ENCODE peak calls at places on chromosomes 7 and 10, in eight cellular contexts. B, Y, C, F, V, K, T and W are unnamed samples.

GRCh38 chr10:78924319-78925003 is 144.3 kb upstream of the ZMIZ1 start:
- DNase-seq in V (no peak), C (no peak), K (no peak), Y (no peak), F (no peak), B (no peak), T (no peak), W (no peak)

GRCh38 chr7:26293569-26294308 is 2.1 kb downstream of the SNX10 start:
- DNase-seq in F (peak; percentile 64), K (no peak), Y (no peak), V (no peak), B (no peak), T (no peak), C (no peak), W (no peak)

GRCh38 chr10:43108951-43109350 is 29.3 kb upstream of the CSGALNACT2 start:
- DNase-seq in T (no peak), C (no peak), F (no peak), K (no peak), Y (no peak), B (no peak), V (no peak), W (no peak)

GRCh38 chr7:1693419-1693990 is 23.4 kb downstream of the ELFN1 start:
- DNase-seq in K (no peak), B (peak; percentile 41), Y (no peak), F (no peak), V (no peak), T (peak; percentile 4), C (no peak), W (no peak)

GRCh38 chr10:86671419-86671818 is 3.1 kb downstream of the LDB3 start:
- DNase-seq in B (no peak), V (no peak), C (no peak), T (no peak), Y (no peak), F (no peak), K (no peak), W (no peak)

GRCh38 chr10:78263521-78263988 is 229.9 kb downstream of the RPS24 start:
- DNase-seq in V (peak; percentile 11), Y (peak; percentile 49), B (no peak), C (peak; percentile 99), T (no peak), K (no peak), F (no peak), W (no peak)

GRCh38 chr7:30321089-30321991 is 36.9 kb downstream of the ZNRF2 start:
- DNase-seq in T (no peak), F (no peak), V (no peak), K (no peak), C (peak; percentile 69), B (no peak), Y (peak; percentile 27), W (peak; percentile 17)

GRCh38 chr7:25124485-25125136 is 449 bp downstream of the CYCS start:
- DNase-seq in C (no peak), T (no peak), B (no peak), F (peak; percentile 38), K (no peak), V (peak; percentile 16), Y (no peak), W (peak; percentile 37)

GRCh38 chr10:76432274-76433012 is 1001.0 kb downstream of the LRMDA start:
- DNase-seq in K (peak; percentile 14), F (no peak), T (no peak), B (no peak), Y (peak; percentile 67), V (peak; percentile 74), C (peak; percentile 89), W (peak; percentile 75)

GRCh38 chr7:49790209-49790608 is 16.8 kb downstream of the VWC2 start:
- DNase-seq in K (no peak), Y (no peak), C (no peak), F (no peak), T (no peak), B (no peak), V (no peak), W (no peak)

GRCh38 chr7:157981778-157982177 is 605.8 kb downstream of the PTPRN2 start:
- DNase-seq in V (no peak), C (no peak), F (no peak), T (no peak), Y (no peak), K (no peak), B (no peak), W (no peak)

GRCh38 chr7:47579458-47579857 is 2.5 kb downstream of the TNS3 start:
- DNase-seq in K (no peak), Y (no peak), B (no peak), V (no peak), T (no peak), C (no peak), F (no peak), W (no peak)

GRCh38 chr10:91591792-91592165 is 41.1 kb downstream of the PPP1R3C start:
- DNase-seq in C (no peak), T (no peak), Y (no peak), V (no peak), F (no peak), B (no peak), K (no peak), W (no peak)

GRCh38 chr10:91589656-91590035 is 43.2 kb downstream of the PPP1R3C start:
- DNase-seq in C (no peak), V (no peak), B (no peak), Y (peak; percentile 17), T (no peak), K (no peak), F (no peak), W (no peak)

GRCh38 chr10:91590142-91590903 is 42.5 kb downstream of the PPP1R3C start:
- DNase-seq in F (no peak), B (peak; percentile 48), Y (peak; percentile 90), C (peak; percentile 89), V (peak; percentile 39), K (peak; percentile 57), T (no peak), W (peak; percentile 88)

GRCh38 chr10:91592282-91593020 is 40.4 kb downstream of the PPP1R3C start:
- DNase-seq in T (no peak), F (no peak), B (no peak), K (no peak), C (no peak), V (no peak), Y (no peak), W (no peak)

DNA sequence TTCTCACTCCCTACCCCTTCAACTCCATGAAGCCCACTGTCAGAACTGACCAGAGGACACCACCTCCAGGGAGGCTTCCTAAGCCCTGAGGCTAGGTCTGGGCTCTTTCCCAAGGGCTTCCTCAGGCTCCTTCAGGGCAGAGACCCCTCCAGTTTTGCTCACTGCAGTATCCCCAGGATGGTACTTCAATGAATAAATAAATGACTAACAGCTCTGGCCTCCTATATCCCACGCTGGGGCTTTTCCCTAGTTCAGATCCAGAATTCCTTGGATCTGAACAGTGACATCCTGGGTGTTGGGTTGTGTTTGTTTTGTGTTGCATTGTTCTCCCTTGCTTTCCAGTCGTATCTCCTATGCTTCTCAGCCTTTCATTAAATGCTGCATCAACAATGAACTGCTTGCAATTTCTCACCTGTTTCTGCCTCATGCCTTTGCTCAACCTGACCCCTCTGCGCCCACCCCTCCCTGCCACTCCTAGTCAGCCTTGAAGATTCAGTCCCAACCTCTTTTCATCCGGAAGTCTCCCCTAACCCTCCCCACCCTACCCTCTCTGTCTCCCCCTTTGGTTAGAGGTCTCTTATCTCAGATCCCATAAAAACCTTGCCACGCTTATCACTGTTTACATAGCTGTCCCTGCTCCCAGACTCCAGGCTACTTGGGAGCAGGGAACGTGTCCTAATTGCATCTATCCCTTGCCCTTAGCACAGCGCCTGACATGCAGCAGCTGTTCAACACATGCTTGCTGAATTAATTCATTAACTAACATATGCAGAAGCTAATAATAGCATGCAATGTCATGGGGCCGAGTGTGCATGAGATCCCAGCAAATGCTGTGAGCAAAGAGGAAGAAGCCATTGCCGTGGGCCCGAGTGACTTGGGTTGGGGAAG is 41.7 kb downstream of the PPP1R3C start:
- DNase-seq in T (no peak), Y (peak; percentile 21), B (no peak), V (no peak), K (peak; percentile 36), F (no peak), C (peak; percentile 63), W (peak; percentile 72)
- H3K4me3 ChIP-seq in T (no peak overlapping the region), Y (no peak overlapping the region), B (no peak overlapping the region), V (no peak overlapping the region), K (no peak overlapping the region), F (no peak overlapping the region), C (no peak overlapping the region), W (no peak overlapping the region)

GRCh38 chr7:134329614-134330316 is 13.0 kb upstream of the SLC35B4 start:
- DNase-seq in Y (no peak), V (no peak), F (no peak), K (no peak), B (no peak), T (no peak), C (no peak), W (no peak)

GRCh38 chr7:134331393-134331792 is 14.7 kb upstream of the SLC35B4 start:
- DNase-seq in Y (no peak), C (no peak), B (no peak), T (no peak), V (no peak), F (no peak), K (no peak), W (no peak)

GRCh38 chr7:134328900-134329299 is 12.2 kb upstream of the SLC35B4 start:
- DNase-seq in T (no peak), K (no peak), B (no peak), V (no peak), F (no peak), C (no peak), Y (no peak), W (no peak)

GRCh38 chr7:134330990-134331389 is 14.3 kb upstream of the SLC35B4 start:
- DNase-seq in Y (no peak), B (no peak), V (no peak), F (no peak), T (no peak), K (no peak), C (no peak), W (no peak)

DNA sequence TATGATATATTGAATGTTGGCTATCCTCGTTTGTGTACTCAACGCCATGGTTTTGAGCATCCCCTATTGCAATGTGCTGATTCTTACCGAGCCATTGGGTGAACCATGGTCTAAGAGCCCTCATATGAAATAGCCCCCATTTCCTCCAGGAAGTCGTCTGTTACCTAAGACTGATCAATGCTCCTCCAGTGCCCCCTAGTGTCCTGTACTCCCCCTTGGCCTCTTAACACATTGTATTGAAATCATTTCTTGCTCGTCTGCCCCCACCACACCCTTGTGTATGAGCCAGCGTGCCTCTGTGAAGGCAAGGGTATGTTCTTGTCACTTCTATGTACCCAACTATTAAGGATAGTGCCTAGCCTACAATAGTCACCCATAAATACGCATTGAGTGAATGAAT is 11.2 kb upstream of the SLC35B4 start:
- DNase-seq in Y (peak; percentile 47), B (no peak), C (peak; percentile 75), T (no peak), V (peak; percentile 15), K (no peak), F (peak; percentile 29), W (peak; percentile 47)
- TF ChIP-seq CTCF in Y (peak; percentile 63), B (peak; percentile 35), C (peak; percentile 67), T (no peak), V (peak; percentile 41), K (peak; percentile 11), F (peak; percentile 69), W (peak; percentile 49)

DNA sequence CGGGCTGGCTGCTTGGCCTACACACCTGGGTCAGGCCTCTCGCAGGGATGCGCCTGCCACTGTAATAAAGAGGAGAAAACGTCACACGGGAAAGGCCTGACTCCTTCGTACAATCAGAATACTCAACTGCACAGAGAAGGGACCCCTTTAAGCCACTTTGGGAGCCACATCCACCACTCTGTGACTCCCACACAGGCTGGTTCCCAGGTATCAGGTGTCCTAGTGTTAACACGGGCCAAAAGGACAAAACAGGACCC is 5.8 kb upstream of the ZNF736 start:
- DNase-seq in F (peak; percentile 9), Y (no peak), K (no peak), C (no peak), T (no peak), B (no peak), V (no peak), W (no peak)
- H3K4me3 ChIP-seq in F (peak overlapping the region; percentile 87), Y (peak overlapping the region; percentile 60), K (peak overlapping the region; percentile 68), C (peak overlapping the region; percentile 62), T (peak overlapping the region; percentile 64), B (peak overlapping the region; percentile 72), V (no peak overlapping the region), W (peak overlapping the region; percentile 63)

GRCh38 chr7:28882896-28883470 is 75.1 kb downstream of the TRIL start:
- DNase-seq in C (no peak), K (no peak), Y (no peak), F (no peak), B (no peak), T (no peak), V (no peak), W (no peak)
- TF ChIP-seq CTCF in C (no peak), K (no peak), Y (no peak), F (no peak), B (no peak), T (no peak), V (no peak), W (no peak)